ENCODE peak calls at places on chromosomes 3 and 15, in six cellular contexts. A is NCI-H510A treated with DMSO at 0.1 percent for 48 hours, P is cortex of kidney, K is T-helper 2 cell, W is fibroblast of the conjunctiva, L is occipital lobe. I is an unnamed sample.

GRCh38 chr3:78858165-78858564 is 909.6 kb downstream of the ROBO1 start:
- DNase-seq in P (no peak), A (no peak), K (no peak), L (no peak), W (no peak), I (no peak)

GRCh38 chr3:172194702-172195392 is 155.5 kb downstream of the FNDC3B start:
- DNase-seq in L (no peak), P (no peak), K (no peak), W (peak; percentile 54), A (peak; percentile 41), I (no peak)

GRCh38 chr3:161310649-161311423 is 60.5 kb downstream of the SPTSSB start:
- DNase-seq in W (no peak), L (no peak), K (no peak), P (no peak), A (no peak), I (peak; percentile 12)

GRCh38 chr15:57550640-57551039 is 41.1 kb upstream of the MYZAP start:
- DNase-seq in L (no peak), A (no peak), K (no peak), P (no peak), W (no peak), I (no peak)

GRCh38 chr3:127749787-127750225 is 72.5 kb downstream of the MGLL start:
- DNase-seq in P (no peak), K (no peak), A (no peak), W (no peak), L (no peak), I (no peak)

GRCh38 chr3:82629937-82630336 is 868.5 kb upstream of the GBE1 start:
- DNase-seq in L (no peak), W (no peak), A (no peak), P (no peak), K (no peak), I (no peak)

GRCh38 chr3:53269888-53270880 is 14.4 kb upstream of the TKT start:
- DNase-seq in P (no peak), A (peak; percentile 68), L (peak; percentile 74), K (no peak), W (peak; percentile 95), I (peak; percentile 46)

GRCh38 chr3:168414149-168414548 is 318.4 kb upstream of the GOLIM4 start:
- DNase-seq in K (no peak), A (no peak), L (no peak), P (no peak), W (no peak), I (no peak)

GRCh38 chr3:190811775-190812480 is 50.6 kb downstream of the GMNC start:
- DNase-seq in W (peak; percentile 27), P (no peak), A (peak; percentile 19), K (no peak), L (no peak), I (peak; percentile 11)

GRCh38 chr15:101438482-101439284 is 50.8 kb downstream of the PCSK6 start:
- DNase-seq in A (no peak), L (no peak), W (no peak), K (no peak), P (no peak), I (no peak)

GRCh38 chr15:31258260-31258659 is 68.4 kb upstream of the KLF13 start:
- DNase-seq in W (no peak), L (no peak), A (no peak), K (no peak), P (no peak), I (no peak)

GRCh38 chr15:72341361-72341760 is 21.4 kb upstream of the CELF6 start:
- DNase-seq in P (no peak), L (no peak), W (no peak), A (peak; percentile 2), K (no peak), I (no peak)

GRCh38 chr3:157347577-157348303 is 88.9 kb upstream of the PTX3 start:
- DNase-seq in A (no peak), L (no peak), W (no peak), K (no peak), P (no peak), I (no peak)

GRCh38 chr3:177905895-177906511 is 630.2 kb upstream of the KCNMB2 start:
- DNase-seq in P (no peak), A (no peak), W (peak; percentile 17), K (no peak), L (no peak), I (no peak)

GRCh38 chr3:30124435-30125390 is 481.7 kb upstream of the TGFBR2 start:
- DNase-seq in K (no peak), P (no peak), A (no peak), L (no peak), W (no peak), I (no peak)

GRCh38 chr3:109607897-109608296 is 270.6 kb upstream of the DPPA4 start:
- DNase-seq in L (no peak), K (no peak), A (no peak), P (no peak), W (no peak), I (no peak)

GRCh38 chr3:14772533-14773138 is 46.1 kb upstream of the FGD5 start:
- DNase-seq in A (no peak), L (no peak), W (no peak), K (no peak), P (no peak), I (no peak)

GRCh38 chr3:77197408-77197807 is 157.5 kb downstream of the ROBO2 start:
- DNase-seq in L (no peak), W (no peak), P (no peak), A (no peak), K (no peak), I (no peak)

GRCh38 chr15:90388462-90389182 is 580 bp downstream of the IQGAP1 start:
- DNase-seq in W (peak; percentile 13), K (peak; percentile 36), A (no peak), L (no peak), P (no peak), I (peak; percentile 64)

GRCh38 chr3:175270199-175270837 is 411.2 kb downstream of the NAALADL2 start:
- DNase-seq in L (no peak), W (no peak), A (no peak), K (no peak), P (no peak), I (no peak)

GRCh38 chr15:90762109-90762508 is 45.0 kb downstream of the BLM start:
- DNase-seq in L (peak; percentile 2), K (no peak), A (no peak), W (peak; percentile 45), P (no peak), I (no peak)

GRCh38 chr3:52310861-52311566 is 5.1 kb upstream of the DNAH1 start:
- DNase-seq in A (no peak), P (no peak), L (no peak), W (no peak), K (no peak), I (peak; percentile 85)

GRCh38 chr15:93109370-93110105 is 20.5 kb upstream of the RGMA start:
- DNase-seq in K (no peak), W (no peak), L (no peak), P (no peak), A (no peak), I (no peak)

GRCh38 chr15:52208306-52208946 is 17.2 kb upstream of the GNB5 start:
- DNase-seq in K (peak; percentile 62), L (no peak), A (peak; percentile 25), W (peak; percentile 48), P (no peak), I (peak; percentile 69)

GRCh38 chr3:16299746-16300145 is 34.7 kb downstream of the OXNAD1 start:
- DNase-seq in K (no peak), P (no peak), W (no peak), L (no peak), A (no peak), I (no peak)

GRCh38 chr15:91844928-91845327 is 8.6 kb upstream of the SLCO3A1 start:
- DNase-seq in W (no peak), P (no peak), K (no peak), L (no peak), A (peak; percentile 14), I (no peak)

GRCh38 chr3:8760506-8760905 is 8.9 kb downstream of the OXTR start:
- DNase-seq in A (no peak), W (no peak), K (no peak), L (no peak), P (no peak), I (no peak)

GRCh38 chr15:42009474-42009873 is 11.4 kb downstream of the PLA2G4E start:
- DNase-seq in K (no peak), A (no peak), P (no peak), L (no peak), W (no peak), I (no peak)

GRCh38 chr3:133763797-133764734 is 17.9 kb downstream of the TF start:
- DNase-seq in W (no peak), A (no peak), P (no peak), K (no peak), L (no peak), I (no peak)

GRCh38 chr3:135627057-135627456 is 338.5 kb upstream of the PPP2R3A start:
- DNase-seq in L (no peak), P (no peak), W (no peak), A (no peak), K (no peak), I (no peak)

GRCh38 chr3:117486709-117487394 is 777.3 kb downstream of the TUSC7 start:
- DNase-seq in W (no peak), K (no peak), P (no peak), L (no peak), A (no peak), I (no peak)

GRCh38 chr3:149954812-149955211 is 15.9 kb downstream of the PFN2 start:
- DNase-seq in L (no peak), A (no peak), K (no peak), P (no peak), W (no peak), I (no peak)

GRCh38 chr3:175741951-175742350 is 882.8 kb downstream of the NAALADL2 start:
- DNase-seq in P (no peak), K (no peak), W (no peak), A (no peak), L (no peak), I (no peak)

GRCh38 chr15:93072011-93072410 is 17.0 kb downstream of the RGMA start:
- DNase-seq in K (no peak), A (no peak), W (peak; percentile 82), L (no peak), P (no peak), I (no peak)

GRCh38 chr3:186589856-186590579 is 19.5 kb downstream of the DNAJB11 start:
- DNase-seq in L (no peak), K (no peak), A (no peak), P (no peak), W (no peak), I (no peak)

GRCh38 chr15:37979597-37979996 is 45.2 kb downstream of the TMCO5A start:
- DNase-seq in W (no peak), L (no peak), A (no peak), K (no peak), P (no peak), I (no peak)

GRCh38 chr3:196263819-196264218 is 23.7 kb downstream of the PCYT1A start:
- DNase-seq in A (no peak), W (no peak), L (no peak), P (no peak), K (no peak), I (no peak)

GRCh38 chr3:18500322-18500721 is 75.2 kb upstream of the SATB1 start:
- DNase-seq in P (no peak), K (no peak), A (no peak), W (no peak), L (no peak), I (no peak)

GRCh38 chr3:50323614-50324199 is 1.2 kb upstream of the HYAL2 start:
- DNase-seq in A (no peak), P (no peak), W (no peak), L (no peak), K (no peak), I (no peak)

GRCh38 chr3:189967254-189967865 is 153.3 kb downstream of the P3H2 start:
- DNase-seq in K (no peak), P (no peak), A (peak; percentile 40), L (no peak), W (peak; percentile 49), I (peak; percentile 55)